ENCODE peak calls at places on chromosomes 2 and 18, in nine cellular contexts. P is transverse colon, X is IMR-90, U is NB4, V is fibroblast of the aortic adventitia, W is dorsolateral prefrontal cortex, E is psoas muscle, G is cardiac muscle cell, F is lung. Q is an unnamed sample.
A peak's percentile ranks its signal among the peaks of the same experiment; 100 is the strongest.

GRCh38 chr2:231894566-231895380 is 31.4 kb downstream of the NPPC start:
- DNase-seq in W (no peak), G (no peak), F (no peak), V (no peak), P (no peak), X (no peak), U (no peak), E (no peak), Q (no peak)

GRCh38 chr2:104872866-104873688 is 19.2 kb downstream of the POU3F3 start:
- DNase-seq in W (peak; percentile 93), P (peak; percentile 70), V (peak; percentile 58), E (no peak), F (peak; percentile 64), X (peak; percentile 37), G (peak; percentile 79), U (peak; percentile 78), Q (peak; percentile 69)

GRCh38 chr2:96164459-96165184 is 19.4 kb upstream of the DUSP2 start:
- DNase-seq in E (no peak), G (no peak), V (no peak), W (peak; percentile 71), F (no peak), P (peak; percentile 48), X (no peak), U (no peak), Q (no peak)

GRCh38 chr2:75808039-75808438 is 97.3 kb upstream of the GCFC2 start:
- DNase-seq in E (no peak), W (no peak), F (no peak), X (no peak), P (no peak), G (no peak), V (no peak), U (no peak), Q (no peak)

GRCh38 chr18:48621815-48622555 is 83.2 kb downstream of the CTIF start:
- DNase-seq in E (no peak), G (no peak), X (peak; percentile 29), F (no peak), U (no peak), P (no peak), V (no peak), W (no peak), Q (no peak)

GRCh38 chr2:229133155-229133772 is 137.8 kb downstream of the PID1 start:
- DNase-seq in U (peak; percentile 41), P (peak; percentile 26), G (peak; percentile 37), F (no peak), W (no peak), V (peak; percentile 70), E (no peak), X (peak; percentile 12), Q (peak; percentile 41)

GRCh38 chr2:50491541-50492114 is 540.3 kb downstream of the NRXN1 start:
- DNase-seq in U (peak; percentile 36), X (peak; percentile 44), V (peak; percentile 52), W (peak; percentile 18), G (peak; percentile 52), E (no peak), F (no peak), P (peak; percentile 10), Q (peak; percentile 52)

GRCh38 chr2:44952143-44952805 is 10.8 kb downstream of the SIX3 start:
- DNase-seq in F (no peak), V (peak; percentile 57), U (peak; percentile 83), P (peak; percentile 24), W (no peak), X (peak; percentile 34), G (peak; percentile 84), E (peak; percentile 59), Q (peak; percentile 71)

GRCh38 chr2:15159751-15160177 is 401.4 kb downstream of the NBAS start:
- DNase-seq in P (no peak), W (no peak), F (no peak), V (peak; percentile 70), E (no peak), U (peak; percentile 66), X (peak; percentile 66), G (peak; percentile 36), Q (peak; percentile 20)
- TF ChIP-seq CTCF in P (peak; percentile 44), W (peak; percentile 63), F (peak; percentile 25), V (peak; percentile 65), E (peak; percentile 14), U (peak; percentile 69), X (peak; percentile 57), G (peak; percentile 68), Q (no peak)

DNA sequence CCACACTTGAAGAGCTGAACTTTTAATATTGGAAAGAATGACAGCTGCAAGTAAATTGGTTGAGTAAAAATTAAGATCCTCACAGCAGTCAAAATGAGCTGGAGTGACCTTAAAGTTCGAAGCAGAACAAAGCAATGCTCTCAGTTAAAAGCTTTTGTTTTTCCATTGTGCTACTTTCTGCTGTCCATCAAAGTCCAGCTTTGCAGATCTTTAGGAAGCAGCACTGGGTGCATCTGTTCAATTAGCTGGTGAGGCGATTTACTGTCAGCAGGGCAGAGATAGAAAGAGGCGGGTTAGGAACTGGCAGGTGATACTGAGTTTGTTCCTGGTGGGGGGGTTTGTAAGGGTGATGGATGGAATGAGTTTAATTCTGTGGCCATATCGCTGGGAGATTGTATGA is 834.8 kb downstream of the CPS1 start:
- DNase-seq in E (no peak), G (peak; percentile 3), V (no peak), X (no peak), U (no peak), F (no peak), W (no peak), P (no peak), Q (no peak)
- TF ChIP-seq CTCF in E (no peak), G (no peak), V (no peak), X (no peak), U (no peak), F (no peak), W (no peak), P (no peak), Q (no peak)

DNA sequence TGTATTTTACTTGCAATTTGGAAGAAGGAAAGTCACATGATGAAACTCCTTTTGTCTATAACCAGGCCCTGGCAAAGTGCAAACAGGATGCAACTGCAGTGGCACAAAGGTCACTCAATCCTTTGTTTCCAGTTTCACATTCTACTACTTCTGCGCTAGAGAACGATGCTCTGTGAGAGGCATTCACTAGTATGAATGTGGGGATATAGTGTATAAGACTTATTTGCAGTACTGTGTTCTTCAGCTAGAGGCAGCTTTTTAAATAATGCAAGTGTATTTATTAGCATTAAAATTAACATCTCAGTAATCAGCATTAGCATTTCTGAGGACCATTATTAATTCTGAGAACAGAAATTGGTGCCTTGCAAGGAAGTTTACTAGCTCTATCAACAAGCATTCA is 68.9 kb downstream of the PRPF40A start:
- DNase-seq in U (no peak), V (peak; percentile 17), E (no peak), F (no peak), P (no peak), X (peak; percentile 32), G (no peak), W (no peak), Q (no peak)
- TF ChIP-seq CTCF in U (no peak), V (peak; percentile 32), E (no peak), F (no peak), P (no peak), X (peak; percentile 28), G (peak; percentile 19), W (peak; percentile 37), Q (no peak)

DNA sequence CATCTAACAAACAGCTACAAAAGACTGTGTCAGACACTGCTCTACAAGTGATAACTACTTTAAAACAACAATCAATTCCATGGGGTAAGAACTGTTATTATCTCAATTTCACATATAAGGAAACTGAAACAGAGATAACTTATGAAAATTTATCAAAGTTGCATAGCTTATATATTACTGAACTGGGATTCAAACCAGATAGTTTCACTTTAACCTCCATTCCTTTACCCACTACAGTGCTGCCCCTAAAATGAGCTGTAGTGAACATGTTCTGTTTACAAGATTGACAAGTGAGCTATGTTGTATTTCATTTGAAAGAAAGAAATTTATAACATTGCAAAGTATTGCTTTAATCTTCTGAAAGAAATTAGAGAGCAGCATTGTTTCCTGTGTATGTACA is 14.1 kb upstream of the GCG start:
- DNase-seq in W (no peak), F (no peak), V (no peak), E (no peak), P (no peak), U (no peak), X (no peak), G (no peak), Q (no peak)
- TF ChIP-seq CTCF in W (no peak), F (no peak), V (no peak), E (no peak), P (no peak), U (no peak), X (no peak), G (no peak), Q (no peak)

GRCh38 chr2:6452702-6453481 is 412.8 kb downstream of the CMPK2 start:
- DNase-seq in E (no peak), X (peak; percentile 12), U (peak; percentile 33), F (no peak), G (no peak), W (no peak), P (no peak), V (no peak), Q (no peak)
- TF ChIP-seq CTCF in E (no peak), X (peak; percentile 20), U (peak; percentile 24), F (no peak), G (no peak), W (no peak), P (no peak), V (no peak), Q (no peak)

GRCh38 chr2:106098081-106098480 is 96.0 kb downstream of the UXS1 start:
- DNase-seq in E (no peak), F (peak; percentile 24), P (no peak), G (peak; percentile 31), X (no peak), U (peak; percentile 45), W (no peak), V (peak; percentile 18), Q (peak; percentile 30)
- TF ChIP-seq CTCF in E (peak; percentile 15), F (no peak), P (no peak), G (peak; percentile 55), X (peak; percentile 18), U (peak; percentile 41), W (no peak), V (peak; percentile 48), Q (peak; percentile 35)

GRCh38 chr18:23105030-23105429 is 30.3 kb upstream of the CABLES1 start:
- DNase-seq in W (no peak), V (no peak), E (no peak), P (no peak), F (no peak), G (no peak), X (no peak), U (no peak), Q (no peak)

GRCh38 chr18:23105581-23106219 is 29.6 kb upstream of the CABLES1 start:
- DNase-seq in V (no peak), E (no peak), W (no peak), U (no peak), P (peak; percentile 68), G (no peak), X (no peak), F (no peak), Q (peak; percentile 17)

GRCh38 chr18:23107718-23108117 is 27.6 kb upstream of the CABLES1 start:
- DNase-seq in V (no peak), W (no peak), U (no peak), E (no peak), X (peak; percentile 33), G (no peak), P (no peak), F (no peak), Q (no peak)

GRCh38 chr18:23108496-23108895 is 26.8 kb upstream of the CABLES1 start:
- DNase-seq in F (no peak), P (no peak), V (peak; percentile 67), X (no peak), G (no peak), U (no peak), E (no peak), W (no peak), Q (no peak)

GRCh38 chr18:23106575-23106974 is 28.7 kb upstream of the CABLES1 start:
- DNase-seq in F (no peak), P (peak; percentile 61), X (peak; percentile 96), V (peak; percentile 68), G (no peak), U (peak; percentile 65), E (no peak), W (no peak), Q (peak; percentile 80)
- TF ChIP-seq CTCF in F (no peak), P (peak; percentile 27), X (no peak), V (no peak), G (no peak), U (no peak), E (no peak), W (no peak), Q (no peak)

Q was measured in Calu3.